ENCODE peak calls at places on chromosomes 7 and 10, in six cellular contexts. S, U, A, O, D and B are unnamed samples.
A peak's percentile ranks its signal among the peaks of the same experiment; 100 is the strongest.

GRCh38 chr10:44575601-44576380 is 190.9 kb upstream of the CXCL12 start:
- DNase-seq in U (no peak), D (no peak), O (no peak), S (no peak), A (no peak), B (no peak)

GRCh38 chr10:129950651-129951050 is 13.4 kb downstream of the EBF3 start:
- DNase-seq in U (no peak), S (no peak), A (no peak), O (no peak), D (no peak), B (no peak)

GRCh38 chr10:102133373-102134195 is 744 bp downstream of the PPRC1 start:
- DNase-seq in S (peak; percentile 31), U (peak; percentile 60), A (peak; percentile 78), O (peak; percentile 55), D (peak; percentile 90), B (peak; percentile 72)

GRCh38 chr10:112963835-112964234 is 13.8 kb downstream of the TCF7L2 start:
- DNase-seq in S (no peak), U (peak; percentile 46), A (no peak), D (no peak), O (no peak), B (peak; percentile 80)

GRCh38 chr7:154795437-154795836 is 207.5 kb downstream of the PAXIP1 start:
- DNase-seq in U (no peak), A (no peak), S (no peak), O (no peak), D (no peak), B (no peak)

GRCh38 chr10:20535846-20536245 is 361.3 kb downstream of the NEBL start:
- DNase-seq in O (no peak), U (no peak), S (no peak), D (no peak), A (no peak), B (no peak)

GRCh38 chr10:48215148-48215982 is 59.1 kb downstream of the FRMPD2 start:
- DNase-seq in A (peak; percentile 28), D (peak; percentile 19), U (peak; percentile 37), S (no peak), O (no peak), B (peak; percentile 34)

GRCh38 chr10:71600856-71601255 is 118.7 kb downstream of the C10orf105 start:
- DNase-seq in D (no peak), S (no peak), A (no peak), O (peak; percentile 42), U (peak; percentile 78), B (peak; percentile 64)

GRCh38 chr7:16463520-16463919 is 2.0 kb downstream of the SOSTDC1 start:
- DNase-seq in U (no peak), A (no peak), O (no peak), D (no peak), S (no peak), B (no peak)

GRCh38 chr10:31011017-31011659 is 20.5 kb downstream of the ZNF438 start:
- DNase-seq in U (no peak), S (no peak), D (no peak), A (peak; percentile 5), O (no peak), B (no peak)

GRCh38 chr7:41581041-41581440 is 121.8 kb downstream of the INHBA start:
- DNase-seq in U (no peak), O (no peak), S (no peak), A (no peak), D (no peak), B (no peak)

GRCh38 chr10:45371555-45371954 is 2.5 kb upstream of the ALOX5 start:
- DNase-seq in S (no peak), U (no peak), D (no peak), A (no peak), O (no peak), B (no peak)

GRCh38 chr7:30841025-30841735 is 70.0 kb downstream of the MINDY4 start:
- DNase-seq in D (no peak), A (no peak), S (no peak), O (no peak), U (no peak), B (no peak)

GRCh38 chr10:44176311-44176710 is 208.6 kb downstream of the CXCL12 start:
- DNase-seq in S (no peak), A (no peak), D (no peak), O (no peak), U (no peak), B (no peak)

GRCh38 chr10:49191349-49191748 is 3.2 kb upstream of the TMEM273 start:
- DNase-seq in U (no peak), S (no peak), O (no peak), A (no peak), D (no peak), B (no peak)

GRCh38 chr7:149680316-149681025 is 92.9 kb downstream of the ZNF467 start:
- DNase-seq in D (no peak), U (no peak), A (no peak), S (no peak), O (no peak), B (no peak)

GRCh38 chr10:8312079-8312478 is 257.6 kb downstream of the GATA3 start:
- DNase-seq in O (no peak), A (no peak), D (no peak), U (no peak), S (no peak), B (no peak)

GRCh38 chr10:129626801-129627434 is 159.9 kb downstream of the MGMT start:
- DNase-seq in D (no peak), O (no peak), U (no peak), A (no peak), S (no peak), B (no peak)

GRCh38 chr7:335358-336148 is 45.6 kb downstream of the FOXL3 start:
- DNase-seq in O (no peak), U (no peak), D (no peak), S (no peak), A (no peak), B (no peak)

GRCh38 chr10:131702521-131703356 is 198.1 kb upstream of the PPP2R2D start:
- DNase-seq in A (no peak), O (no peak), S (no peak), D (no peak), U (no peak), B (no peak)

GRCh38 chr10:102113956-102114857 is 6.0 kb downstream of the LDB1 start:
- DNase-seq in U (no peak), S (no peak), O (no peak), D (no peak), A (no peak), B (no peak)

DNA sequence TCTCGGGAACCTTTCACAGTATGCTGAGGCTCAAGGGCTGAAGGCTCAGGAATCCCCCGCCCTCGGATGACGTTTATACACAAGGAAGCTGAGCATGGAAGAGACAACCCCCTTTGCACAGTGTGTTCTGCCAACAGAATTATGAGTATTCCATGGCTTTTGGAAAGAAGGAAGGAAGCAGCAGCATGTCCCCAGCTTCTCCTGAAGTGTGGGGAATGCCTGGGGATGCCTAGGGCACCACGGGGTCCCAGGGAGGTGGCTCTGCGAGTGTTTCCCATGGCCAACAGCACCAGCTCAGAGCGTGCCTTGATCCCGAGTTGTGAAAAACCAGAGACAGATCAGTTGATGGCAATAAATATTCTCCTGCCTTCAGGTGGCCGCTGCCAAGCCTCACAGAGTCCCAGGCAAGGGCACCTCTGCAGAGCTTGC is 88.8 kb upstream of the DDC start:
- DNase-seq in U (peak; percentile 60), O (peak; percentile 90), S (no peak), A (no peak), D (no peak), B (no peak)
- H3K4me3 ChIP-seq in U (no peak overlapping the region), O (peak overlapping the region; percentile 1), S (no peak overlapping the region), A (no peak overlapping the region), D (no peak overlapping the region), B (no peak overlapping the region)

DNA sequence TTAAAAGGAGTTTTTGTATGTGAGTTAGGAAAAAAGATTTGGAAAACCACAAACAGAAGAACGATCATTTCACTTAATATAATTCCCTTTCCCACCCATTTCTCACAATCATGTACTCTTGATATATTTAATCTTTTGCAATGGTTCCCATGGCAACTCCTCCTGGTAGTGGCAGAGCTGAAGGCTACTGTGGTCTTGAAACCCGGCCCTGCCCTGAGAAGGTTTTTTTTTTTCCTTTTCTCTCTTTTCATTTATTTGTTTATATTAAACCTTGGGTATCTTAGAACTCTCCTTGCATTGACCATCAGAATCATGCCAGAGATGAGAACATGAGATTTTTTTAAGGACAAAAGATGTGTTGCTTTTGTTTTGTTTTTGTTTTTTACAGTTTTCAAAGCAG is 566.1 kb upstream of the NRP1 start:
- DNase-seq in D (no peak), S (no peak), U (peak; percentile 52), A (no peak), O (no peak), B (no peak)
- H3K27ac ChIP-seq in D (no peak overlapping the region), S (no peak overlapping the region), U (peak overlapping the region; percentile 37), A (no peak overlapping the region), O (peak overlapping the region; percentile 33), B (peak overlapping the region; percentile 64)

GRCh38 chr7:17472518-17472917 is 174.1 kb downstream of the AHR start:
- DNase-seq in O (no peak), A (no peak), S (no peak), U (no peak), D (no peak), B (no peak)

GRCh38 chr7:17477182-17477581 is 178.7 kb downstream of the AHR start:
- DNase-seq in O (no peak), S (no peak), U (no peak), D (no peak), A (no peak), B (no peak)

GRCh38 chr7:17472939-17473338 is 174.5 kb downstream of the AHR start:
- DNase-seq in O (no peak), U (no peak), A (no peak), S (no peak), D (no peak), B (no peak)

DNA sequence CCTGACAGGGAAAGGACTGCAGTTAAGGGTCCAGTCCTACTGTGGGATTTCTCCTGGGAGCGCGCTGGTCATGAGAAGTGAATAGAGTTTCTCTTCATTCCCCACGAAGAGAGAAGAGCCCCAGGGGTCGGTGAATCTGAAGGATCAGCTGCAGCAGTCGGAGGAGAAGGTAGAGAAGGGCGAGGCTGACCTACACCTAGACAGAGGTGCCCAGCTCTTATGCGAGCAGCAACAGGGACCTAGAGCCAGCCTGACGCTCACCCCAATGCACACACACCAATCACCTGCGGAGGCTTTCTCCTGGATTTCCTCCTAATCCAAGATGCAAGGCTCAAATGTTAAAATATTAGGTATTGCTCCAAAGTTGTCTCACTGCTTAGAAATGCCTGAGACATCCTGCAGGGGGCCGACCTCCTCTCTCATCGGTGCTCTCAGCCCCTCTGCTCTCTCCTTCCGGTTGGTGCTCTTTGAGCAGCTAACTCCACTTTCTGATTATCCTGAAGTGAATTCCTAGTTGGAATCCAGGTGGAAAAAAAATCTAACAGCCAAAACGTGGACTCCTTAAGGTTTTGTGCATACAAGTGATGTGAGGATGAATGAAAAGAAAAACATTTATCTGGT is 176.4 kb downstream of the AHR start:
- DNase-seq in D (peak; percentile 3), U (no peak), S (no peak), A (peak; percentile 17), O (no peak), B (no peak)
- H3K4me3 ChIP-seq in D (no peak overlapping the region), U (no peak overlapping the region), S (no peak overlapping the region), A (no peak overlapping the region), O (no peak overlapping the region), B (no peak overlapping the region)

GRCh38 chr7:145005601-145006000 is 169.7 kb upstream of the TPK1 start:
- DNase-seq in O (no peak), S (no peak), U (no peak), D (no peak), A (no peak), B (no peak)

DNA sequence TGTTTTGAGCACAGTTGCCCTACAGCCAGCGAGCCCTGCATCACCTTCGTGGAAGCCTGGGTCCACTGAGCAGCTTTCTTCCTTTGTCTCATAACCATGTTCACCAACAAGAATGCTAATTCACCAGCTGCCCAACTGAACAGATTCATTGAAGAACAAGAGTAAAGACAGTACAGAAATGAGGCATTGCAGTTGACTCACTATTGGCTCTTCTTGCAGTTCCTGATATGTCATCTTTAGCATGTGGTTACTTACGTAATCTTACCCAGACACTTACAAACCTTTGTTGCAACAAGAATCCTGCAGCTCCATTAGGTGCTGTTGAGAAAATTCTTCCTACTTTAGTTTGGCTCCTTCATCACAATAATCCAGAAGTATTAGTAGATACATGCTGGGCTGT is 174.0 kb upstream of the TPK1 start:
- DNase-seq in A (no peak), U (no peak), S (no peak), O (no peak), D (no peak), B (no peak)
- H3K27ac ChIP-seq in A (no peak overlapping the region), U (no peak overlapping the region), S (no peak overlapping the region), O (no peak overlapping the region), D (no peak overlapping the region), B (no peak overlapping the region)